ENCODE peak calls at places on chromosome 10, in ten cellular contexts. One of them, this sample, is unnamed.

GRCh38 chr10:85614981-85615380 is 751.6 kb downstream of the GRID1 start:
- DNase-seq in CD8-positive, alpha-beta T cell: no peak
- DNase-seq in KG1: no peak
- DNase-seq in mesenchymal stem cell: peak
- DNase-seq in KBM-7: no peak
- DNase-seq in activated T-cell treated with anti-CD3 and anti-CD28 coated beads, Interleukin-2, amount 50 U/mL, for 4 hours: no peak
- DNase-seq in GM23248: no peak
- DNase-seq in anterior cingulate cortex: no peak
- DNase-seq in lower leg skin: no peak
- DNase-seq in T-helper 1 cell: no peak
- DNase-seq in this sample: no peak

GRCh38 chr10:74852406-74852805 is 26.0 kb downstream of the KAT6B start:
- DNase-seq in KG1: no peak
- DNase-seq in T-helper 1 cell: no peak
- DNase-seq in mesenchymal stem cell: no peak
- DNase-seq in KBM-7: no peak
- DNase-seq in lower leg skin: no peak
- DNase-seq in anterior cingulate cortex: no peak
- DNase-seq in CD8-positive, alpha-beta T cell: no peak
- DNase-seq in activated T-cell treated with anti-CD3 and anti-CD28 coated beads, Interleukin-2, amount 50 U/mL, for 4 hours: no peak
- DNase-seq in GM23248: no peak
- DNase-seq in this sample: no peak

GRCh38 chr10:6337382-6337781 is 134.7 kb downstream of the PFKFB3 start:
- DNase-seq in KBM-7: no peak
- DNase-seq in activated T-cell treated with anti-CD3 and anti-CD28 coated beads, Interleukin-2, amount 50 U/mL, for 4 hours: no peak
- DNase-seq in T-helper 1 cell: no peak
- DNase-seq in CD8-positive, alpha-beta T cell: no peak
- DNase-seq in anterior cingulate cortex: no peak
- DNase-seq in lower leg skin: no peak
- DNase-seq in KG1: no peak
- DNase-seq in mesenchymal stem cell: no peak
- DNase-seq in GM23248: no peak
- DNase-seq in this sample: peak

GRCh38 chr10:122473116-122473515 is 11.8 kb downstream of the HTRA1 start:
- DNase-seq in KG1: no peak
- DNase-seq in mesenchymal stem cell: no peak
- DNase-seq in T-helper 1 cell: no peak
- DNase-seq in anterior cingulate cortex: no peak
- DNase-seq in CD8-positive, alpha-beta T cell: no peak
- DNase-seq in lower leg skin: no peak
- DNase-seq in GM23248: no peak
- DNase-seq in KBM-7: no peak
- DNase-seq in activated T-cell treated with anti-CD3 and anti-CD28 coated beads, Interleukin-2, amount 50 U/mL, for 4 hours: no peak
- DNase-seq in this sample: no peak

GRCh38 chr10:86255405-86256251 is 111.0 kb downstream of the GRID1 start:
- DNase-seq in KBM-7: no peak
- DNase-seq in KG1: no peak
- DNase-seq in activated T-cell treated with anti-CD3 and anti-CD28 coated beads, Interleukin-2, amount 50 U/mL, for 4 hours: no peak
- DNase-seq in T-helper 1 cell: no peak
- DNase-seq in mesenchymal stem cell: no peak
- DNase-seq in lower leg skin: no peak
- DNase-seq in GM23248: no peak
- DNase-seq in anterior cingulate cortex: no peak
- DNase-seq in CD8-positive, alpha-beta T cell: no peak
- DNase-seq in this sample: no peak

GRCh38 chr10:60943372-60944158 is 420 bp downstream of the RHOBTB1 start:
- DNase-seq in lower leg skin: peak
- DNase-seq in KBM-7: peak
- DNase-seq in KG1: peak
- DNase-seq in T-helper 1 cell: no peak
- DNase-seq in anterior cingulate cortex: peak
- DNase-seq in CD8-positive, alpha-beta T cell: no peak
- DNase-seq in GM23248: peak
- DNase-seq in mesenchymal stem cell: peak
- DNase-seq in activated T-cell treated with anti-CD3 and anti-CD28 coated beads, Interleukin-2, amount 50 U/mL, for 4 hours: no peak
- DNase-seq in this sample: peak

GRCh38 chr10:62112325-62112724 is 156.3 kb downstream of the RTKN2 start:
- DNase-seq in activated T-cell treated with anti-CD3 and anti-CD28 coated beads, Interleukin-2, amount 50 U/mL, for 4 hours: no peak
- DNase-seq in anterior cingulate cortex: no peak
- DNase-seq in CD8-positive, alpha-beta T cell: no peak
- DNase-seq in mesenchymal stem cell: no peak
- DNase-seq in KBM-7: no peak
- DNase-seq in T-helper 1 cell: no peak
- DNase-seq in GM23248: no peak
- DNase-seq in KG1: no peak
- DNase-seq in lower leg skin: no peak
- DNase-seq in this sample: peak

GRCh38 chr10:121702351-121703320 is 104.4 kb upstream of the FGFR2 start:
- DNase-seq in KBM-7: no peak
- DNase-seq in activated T-cell treated with anti-CD3 and anti-CD28 coated beads, Interleukin-2, amount 50 U/mL, for 4 hours: no peak
- DNase-seq in CD8-positive, alpha-beta T cell: no peak
- DNase-seq in mesenchymal stem cell: no peak
- DNase-seq in anterior cingulate cortex: no peak
- DNase-seq in lower leg skin: no peak
- DNase-seq in GM23248: peak
- DNase-seq in KG1: no peak
- DNase-seq in T-helper 1 cell: no peak
- DNase-seq in this sample: no peak

GRCh38 chr10:43986396-43986795 is 337.7 kb upstream of the ZNF32 start:
- DNase-seq in KBM-7: no peak
- DNase-seq in GM23248: no peak
- DNase-seq in CD8-positive, alpha-beta T cell: no peak
- DNase-seq in lower leg skin: no peak
- DNase-seq in KG1: no peak
- DNase-seq in anterior cingulate cortex: no peak
- DNase-seq in activated T-cell treated with anti-CD3 and anti-CD28 coated beads, Interleukin-2, amount 50 U/mL, for 4 hours: no peak
- DNase-seq in mesenchymal stem cell: no peak
- DNase-seq in T-helper 1 cell: no peak
- DNase-seq in this sample: no peak

GRCh38 chr10:124642076-124642710 is 102.0 kb downstream of the FAM53B start:
- DNase-seq in T-helper 1 cell: no peak
- DNase-seq in mesenchymal stem cell: no peak
- DNase-seq in KG1: no peak
- DNase-seq in lower leg skin: no peak
- DNase-seq in CD8-positive, alpha-beta T cell: no peak
- DNase-seq in anterior cingulate cortex: no peak
- DNase-seq in KBM-7: no peak
- DNase-seq in activated T-cell treated with anti-CD3 and anti-CD28 coated beads, Interleukin-2, amount 50 U/mL, for 4 hours: no peak
- DNase-seq in GM23248: no peak
- DNase-seq in this sample: no peak

GRCh38 chr10:79318369-79318768 is 28.9 kb upstream of the PPIF start:
- DNase-seq in CD8-positive, alpha-beta T cell: no peak
- DNase-seq in T-helper 1 cell: no peak
- DNase-seq in activated T-cell treated with anti-CD3 and anti-CD28 coated beads, Interleukin-2, amount 50 U/mL, for 4 hours: no peak
- DNase-seq in KBM-7: no peak
- DNase-seq in mesenchymal stem cell: no peak
- DNase-seq in KG1: no peak
- DNase-seq in GM23248: no peak
- DNase-seq in anterior cingulate cortex: no peak
- DNase-seq in lower leg skin: no peak
- DNase-seq in this sample: no peak

GRCh38 chr10:35579726-35580420 is 25.3 kb upstream of the GJD4 start:
- DNase-seq in mesenchymal stem cell: no peak
- DNase-seq in KBM-7: no peak
- DNase-seq in KG1: no peak
- DNase-seq in CD8-positive, alpha-beta T cell: no peak
- DNase-seq in GM23248: no peak
- DNase-seq in lower leg skin: no peak
- DNase-seq in activated T-cell treated with anti-CD3 and anti-CD28 coated beads, Interleukin-2, amount 50 U/mL, for 4 hours: no peak
- DNase-seq in T-helper 1 cell: no peak
- DNase-seq in anterior cingulate cortex: no peak
- DNase-seq in this sample: no peak

GRCh38 chr10:103244663-103245271 is 920 bp upstream of the RPEL1 start:
- DNase-seq in KG1: peak
- DNase-seq in GM23248: peak
- DNase-seq in anterior cingulate cortex: peak
- DNase-seq in CD8-positive, alpha-beta T cell: peak
- DNase-seq in lower leg skin: peak
- DNase-seq in activated T-cell treated with anti-CD3 and anti-CD28 coated beads, Interleukin-2, amount 50 U/mL, for 4 hours: peak
- DNase-seq in T-helper 1 cell: peak
- DNase-seq in mesenchymal stem cell: peak
- DNase-seq in KBM-7: peak
- DNase-seq in this sample: peak

GRCh38 chr10:70418229-70418628 is 14.3 kb downstream of the EIF4EBP2 start:
- DNase-seq in activated T-cell treated with anti-CD3 and anti-CD28 coated beads, Interleukin-2, amount 50 U/mL, for 4 hours: no peak
- DNase-seq in KBM-7: no peak
- DNase-seq in lower leg skin: no peak
- DNase-seq in mesenchymal stem cell: peak
- DNase-seq in T-helper 1 cell: no peak
- DNase-seq in KG1: no peak
- DNase-seq in anterior cingulate cortex: no peak
- DNase-seq in CD8-positive, alpha-beta T cell: no peak
- DNase-seq in GM23248: peak
- DNase-seq in this sample: no peak

GRCh38 chr10:124560377-124560776 is 98.8 kb downstream of the LHPP start:
- DNase-seq in KBM-7: no peak
- DNase-seq in activated T-cell treated with anti-CD3 and anti-CD28 coated beads, Interleukin-2, amount 50 U/mL, for 4 hours: no peak
- DNase-seq in mesenchymal stem cell: peak
- DNase-seq in CD8-positive, alpha-beta T cell: no peak
- DNase-seq in lower leg skin: peak
- DNase-seq in T-helper 1 cell: no peak
- DNase-seq in KG1: no peak
- DNase-seq in anterior cingulate cortex: peak
- DNase-seq in GM23248: peak
- DNase-seq in this sample: no peak

GRCh38 chr10:113520606-113521481 is 32.0 kb upstream of the HABP2 start:
- DNase-seq in KBM-7: peak
- DNase-seq in activated T-cell treated with anti-CD3 and anti-CD28 coated beads, Interleukin-2, amount 50 U/mL, for 4 hours: no peak
- DNase-seq in anterior cingulate cortex: peak
- DNase-seq in CD8-positive, alpha-beta T cell: no peak
- DNase-seq in GM23248: peak
- DNase-seq in T-helper 1 cell: no peak
- DNase-seq in KG1: peak
- DNase-seq in mesenchymal stem cell: peak
- DNase-seq in lower leg skin: peak
- DNase-seq in this sample: peak

GRCh38 chr10:82378146-82378545 is 503.2 kb downstream of the NRG3 start:
- DNase-seq in lower leg skin: no peak
- DNase-seq in mesenchymal stem cell: peak
- DNase-seq in KG1: no peak
- DNase-seq in GM23248: peak
- DNase-seq in T-helper 1 cell: no peak
- DNase-seq in KBM-7: no peak
- DNase-seq in activated T-cell treated with anti-CD3 and anti-CD28 coated beads, Interleukin-2, amount 50 U/mL, for 4 hours: no peak
- DNase-seq in anterior cingulate cortex: peak
- DNase-seq in CD8-positive, alpha-beta T cell: no peak
- DNase-seq in this sample: peak

GRCh38 chr10:49138361-49138891 is 4.6 kb upstream of the FAM170B start:
- DNase-seq in KG1: no peak
- DNase-seq in KBM-7: no peak
- DNase-seq in activated T-cell treated with anti-CD3 and anti-CD28 coated beads, Interleukin-2, amount 50 U/mL, for 4 hours: no peak
- DNase-seq in T-helper 1 cell: no peak
- DNase-seq in lower leg skin: no peak
- DNase-seq in CD8-positive, alpha-beta T cell: no peak
- DNase-seq in GM23248: peak
- DNase-seq in anterior cingulate cortex: no peak
- DNase-seq in mesenchymal stem cell: peak
- DNase-seq in this sample: no peak

GRCh38 chr10:24385776-24386175 is 176.8 kb downstream of the KIAA1217 start:
- DNase-seq in T-helper 1 cell: no peak
- DNase-seq in anterior cingulate cortex: no peak
- DNase-seq in lower leg skin: no peak
- DNase-seq in KG1: no peak
- DNase-seq in GM23248: no peak
- DNase-seq in activated T-cell treated with anti-CD3 and anti-CD28 coated beads, Interleukin-2, amount 50 U/mL, for 4 hours: no peak
- DNase-seq in mesenchymal stem cell: peak
- DNase-seq in KBM-7: no peak
- DNase-seq in CD8-positive, alpha-beta T cell: no peak
- DNase-seq in this sample: no peak

GRCh38 chr10:34058922-34059614 is 724.6 kb upstream of the NRP1 start:
- DNase-seq in GM23248: no peak
- DNase-seq in KBM-7: no peak
- DNase-seq in KG1: no peak
- DNase-seq in mesenchymal stem cell: no peak
- DNase-seq in CD8-positive, alpha-beta T cell: no peak
- DNase-seq in T-helper 1 cell: no peak
- DNase-seq in anterior cingulate cortex: no peak
- DNase-seq in lower leg skin: no peak
- DNase-seq in activated T-cell treated with anti-CD3 and anti-CD28 coated beads, Interleukin-2, amount 50 U/mL, for 4 hours: no peak
- DNase-seq in this sample: no peak

GRCh38 chr10:68052463-68052862 is 22.6 kb downstream of the HERC4 start:
- DNase-seq in CD8-positive, alpha-beta T cell: no peak
- DNase-seq in GM23248: peak
- DNase-seq in KG1: no peak
- DNase-seq in lower leg skin: no peak
- DNase-seq in T-helper 1 cell: no peak
- DNase-seq in mesenchymal stem cell: peak
- DNase-seq in KBM-7: no peak
- DNase-seq in anterior cingulate cortex: no peak
- DNase-seq in activated T-cell treated with anti-CD3 and anti-CD28 coated beads, Interleukin-2, amount 50 U/mL, for 4 hours: no peak
- DNase-seq in this sample: no peak

GRCh38 chr10:69421611-69422308 is 5.0 kb upstream of the TACR2 start:
- DNase-seq in GM23248: peak
- DNase-seq in activated T-cell treated with anti-CD3 and anti-CD28 coated beads, Interleukin-2, amount 50 U/mL, for 4 hours: no peak
- DNase-seq in KBM-7: peak
- DNase-seq in T-helper 1 cell: no peak
- DNase-seq in mesenchymal stem cell: peak
- DNase-seq in KG1: no peak
- DNase-seq in anterior cingulate cortex: no peak
- DNase-seq in CD8-positive, alpha-beta T cell: no peak
- DNase-seq in lower leg skin: no peak
- DNase-seq in this sample: no peak

GRCh38 chr10:122981066-122981464 is 864 bp downstream of the PSTK start:
- DNase-seq in lower leg skin: no peak
- DNase-seq in GM23248: peak
- DNase-seq in T-helper 1 cell: no peak
- DNase-seq in KG1: peak
- DNase-seq in CD8-positive, alpha-beta T cell: no peak
- DNase-seq in activated T-cell treated with anti-CD3 and anti-CD28 coated beads, Interleukin-2, amount 50 U/mL, for 4 hours: no peak
- DNase-seq in mesenchymal stem cell: peak
- DNase-seq in anterior cingulate cortex: no peak
- DNase-seq in KBM-7: peak
- DNase-seq in this sample: peak

GRCh38 chr10:80661526-80661925 is 123.8 kb downstream of the SH2D4B start:
- DNase-seq in T-helper 1 cell: no peak
- DNase-seq in mesenchymal stem cell: no peak
- DNase-seq in KG1: no peak
- DNase-seq in lower leg skin: no peak
- DNase-seq in anterior cingulate cortex: no peak
- DNase-seq in activated T-cell treated with anti-CD3 and anti-CD28 coated beads, Interleukin-2, amount 50 U/mL, for 4 hours: no peak
- DNase-seq in KBM-7: no peak
- DNase-seq in GM23248: no peak
- DNase-seq in CD8-positive, alpha-beta T cell: no peak
- DNase-seq in this sample: no peak

GRCh38 chr10:62014510-62014909 is 113.0 kb downstream of the ARID5B start:
- DNase-seq in activated T-cell treated with anti-CD3 and anti-CD28 coated beads, Interleukin-2, amount 50 U/mL, for 4 hours: no peak
- DNase-seq in CD8-positive, alpha-beta T cell: no peak
- DNase-seq in anterior cingulate cortex: no peak
- DNase-seq in GM23248: no peak
- DNase-seq in T-helper 1 cell: no peak
- DNase-seq in lower leg skin: no peak
- DNase-seq in mesenchymal stem cell: no peak
- DNase-seq in KG1: no peak
- DNase-seq in KBM-7: no peak
- DNase-seq in this sample: no peak

GRCh38 chr10:3010819-3011422 is 56.4 kb upstream of the PFKP start:
- DNase-seq in CD8-positive, alpha-beta T cell: no peak
- DNase-seq in T-helper 1 cell: no peak
- DNase-seq in GM23248: no peak
- DNase-seq in KG1: no peak
- DNase-seq in lower leg skin: no peak
- DNase-seq in anterior cingulate cortex: no peak
- DNase-seq in activated T-cell treated with anti-CD3 and anti-CD28 coated beads, Interleukin-2, amount 50 U/mL, for 4 hours: no peak
- DNase-seq in mesenchymal stem cell: no peak
- DNase-seq in KBM-7: no peak
- DNase-seq in this sample: no peak

GRCh38 chr10:99234067-99234738 is 1.4 kb downstream of the HPSE2 start:
- DNase-seq in GM23248: peak
- DNase-seq in CD8-positive, alpha-beta T cell: no peak
- DNase-seq in activated T-cell treated with anti-CD3 and anti-CD28 coated beads, Interleukin-2, amount 50 U/mL, for 4 hours: no peak
- DNase-seq in T-helper 1 cell: no peak
- DNase-seq in lower leg skin: peak
- DNase-seq in KG1: peak
- DNase-seq in KBM-7: peak
- DNase-seq in anterior cingulate cortex: no peak
- DNase-seq in mesenchymal stem cell: peak
- DNase-seq in this sample: peak

GRCh38 chr10:55631071-55631654 is 729.9 kb downstream of the ZWINT start:
- DNase-seq in GM23248: peak
- DNase-seq in KG1: peak
- DNase-seq in KBM-7: peak
- DNase-seq in anterior cingulate cortex: peak
- DNase-seq in activated T-cell treated with anti-CD3 and anti-CD28 coated beads, Interleukin-2, amount 50 U/mL, for 4 hours: no peak
- DNase-seq in lower leg skin: no peak
- DNase-seq in mesenchymal stem cell: peak
- DNase-seq in CD8-positive, alpha-beta T cell: no peak
- DNase-seq in T-helper 1 cell: no peak
- DNase-seq in this sample: peak

This sample was measured in endothelial cell of umbilical vein.